ENCODE peak calls at places on chromosomes 12 and 14, in five cellular contexts. V is CD8-positive, alpha-beta T cell; X is astrocyte; W is stomach; C is thoracic aorta. T is an unnamed sample. For H3K9me3, the result is how much of the 10 kb centered on the place peaks cover.

GRCh38 chr14:63632932-63633514 is 8.6 kb downstream of the WDR89 start:
- DNase-seq in V (no peak), X (no peak), W (no peak), C (no peak), T (no peak)

GRCh38 chr12:100473050-100473715 is 483 bp upstream of the NR1H4 start:
- DNase-seq in V (no peak), X (peak), W (no peak), C (no peak), T (no peak)

GRCh38 chr14:57136669-57137068 is 132.0 kb downstream of the EXOC5 start:
- DNase-seq in V (no peak), X (no peak), W (no peak), C (no peak), T (no peak)

GRCh38 chr14:41498959-41499358 is 107.7 kb upstream of the LRFN5 start:
- DNase-seq in V (no peak), X (no peak), W (no peak), C (no peak), T (no peak)

GRCh38 chr12:65537978-65538377 is 259.5 kb downstream of the MSRB3 start:
- DNase-seq in V (no peak), X (no peak), W (no peak), C (no peak), T (no peak)

GRCh38 chr12:79688376-79689040 is 2.3 kb downstream of the PAWR start:
- DNase-seq in V (no peak), X (no peak), W (no peak), C (no peak), T (no peak)

GRCh38 chr12:46217686-46218508 is 50.9 kb downstream of the SLC38A1 start:
- DNase-seq in V (peak), X (no peak), W (peak), C (no peak), T (peak)

GRCh38 chr12:3197131-3197818 is 120.1 kb downstream of the TSPAN9 start:
- DNase-seq in V (no peak), X (no peak), W (no peak), C (no peak), T (no peak)

GRCh38 chr12:84805474-84805858 is 107.1 kb downstream of the SLC6A15 start:
- DNase-seq in V (no peak), X (no peak), W (no peak), C (no peak), T (no peak)

GRCh38 chr12:125240717-125241116 is 175.5 kb downstream of the AACS start:
- DNase-seq in V (no peak), X (no peak), W (no peak), C (no peak), T (no peak)

GRCh38 chr12:112852127-112852526 is 54.6 kb upstream of the OAS1 start:
- DNase-seq in V (no peak), X (no peak), W (no peak), C (no peak), T (no peak)

GRCh38 chr12:34371050-34371449 is 348.8 kb downstream of the ALG10 start:
- DNase-seq in V (no peak), X (no peak), W (no peak), C (no peak), T (no peak)
- H3K9me3 ChIP-seq in V (under half), X (under half), W (under half), C (under half), T (under half)

GRCh38 chr12:130449291-130449690 is 111.6 kb downstream of the PIWIL1 start:
- DNase-seq in V (no peak), X (no peak), W (no peak), C (no peak), T (no peak)
- H3K9me3 ChIP-seq in V (under half), X (under half), W (under half), C (under half), T (under half)

GRCh38 chr14:105907276-105907675 is 380.9 kb downstream of the TMEM121 start:
- DNase-seq in V (no peak), X (no peak), W (no peak), C (no peak), T (no peak)
- H3K9me3 ChIP-seq in V (under half), X (under half), W (under half), C (under half), T (under half)

GRCh38 chr14:23621204-23621931 is 14.8 kb upstream of the DHRS2 start:
- DNase-seq in V (no peak), X (no peak), W (no peak), C (no peak), T (no peak)

GRCh38 chr14:23623962-23624361 is 12.2 kb upstream of the DHRS2 start:
- DNase-seq in V (no peak), X (no peak), W (peak), C (no peak), T (no peak)

GRCh38 chr14:23621932-23622495 is 14.2 kb upstream of the DHRS2 start:
- DNase-seq in V (no peak), X (no peak), W (no peak), C (no peak), T (no peak)

GRCh38 chr14:23624830-23625404 is 11.2 kb upstream of the DHRS2 start:
- DNase-seq in V (no peak), X (no peak), W (no peak), C (no peak), T (no peak)

GRCh38 chr14:23622990-23623389 is 13.2 kb upstream of the DHRS2 start:
- DNase-seq in V (no peak), X (no peak), W (no peak), C (no peak), T (no peak)
- H3K9me3 ChIP-seq in V (under half), X (under half), W (under half), C (under half), T (under half)

DNA sequence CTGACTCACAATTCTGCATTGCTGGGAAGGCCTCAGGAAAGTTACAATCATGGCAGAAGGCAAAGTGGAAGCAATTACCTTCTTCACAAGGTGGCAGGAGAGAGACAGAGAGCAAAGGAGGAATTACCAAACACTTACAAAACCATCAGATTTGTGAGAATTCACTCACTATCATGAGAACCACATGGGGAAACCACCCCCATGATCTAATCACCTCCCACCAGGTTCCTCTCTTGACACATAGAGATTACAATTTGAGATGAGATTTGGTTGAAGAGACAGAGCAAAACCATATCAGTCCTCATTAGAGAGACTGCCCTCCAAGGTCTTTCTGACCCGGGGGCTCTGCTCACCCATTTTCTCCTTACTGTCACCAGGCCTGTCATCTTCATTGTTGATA is 1582.3 kb upstream of the TMEM132C start:
- DNase-seq in V (no peak), X (no peak), W (no peak), C (no peak), T (no peak)
- H3K9me3 ChIP-seq in V (under half), X (under half), W (under half), C (under half), T (under half)

GRCh38 chr14:61621444-61621843 is 73.9 kb upstream of the HIF1A start:
- DNase-seq in V (no peak), X (no peak), W (no peak), C (no peak), T (no peak)

GRCh38 chr14:61627612-61628011 is 67.7 kb upstream of the HIF1A start:
- DNase-seq in V (no peak), X (no peak), W (no peak), C (no peak), T (no peak)

GRCh38 chr14:61628192-61628591 is 67.1 kb upstream of the HIF1A start:
- DNase-seq in V (no peak), X (peak), W (no peak), C (no peak), T (no peak)

GRCh38 chr14:61623927-61624326 is 71.4 kb upstream of the HIF1A start:
- DNase-seq in V (no peak), X (no peak), W (no peak), C (no peak), T (no peak)

GRCh38 chr14:61625171-61625570 is 70.1 kb upstream of the HIF1A start:
- DNase-seq in V (no peak), X (peak), W (no peak), C (no peak), T (no peak)
- H3K9me3 ChIP-seq in V (under half), X (under half), W (under half), C (under half), T (under half)

GRCh38 chr12:132904718-132905328 is 17.4 kb upstream of the CHFR start:
- DNase-seq in V (peak), X (no peak), W (peak), C (peak), T (peak)

GRCh38 chr12:132899033-132899432 is 11.6 kb upstream of the CHFR start:
- DNase-seq in V (no peak), X (peak), W (no peak), C (no peak), T (no peak)
- H3K9me3 ChIP-seq in V (under half), X (under half), W (under half), C (under half), T (under half)